ENCODE peak calls at places on chromosomes 6 and 20, in seven cellular contexts. X is prostate gland, Q is HepG2, K is GM23338, B is K562, Y is H1, M is transverse colon. I is an unnamed sample. For H3K4me1, the result is how much of the 10 kb centered on the place peaks cover.

GRCh38 chr6:30480536-30481156 is 8.7 kb upstream of the HLA-E start:
- DNase-seq in Q (no peak), Y (no peak), X (no peak), B (no peak), K (peak), M (no peak), I (no peak)

GRCh38 chr20:63974402-63975200 is 4.8 kb downstream of the SAMD10 start:
- DNase-seq in Y (no peak), Q (no peak), B (no peak), X (peak), M (no peak), K (no peak), I (peak)

GRCh38 chr20:4820833-4821518 is 99.3 kb downstream of the PRND start:
- DNase-seq in B (no peak), K (no peak), Y (no peak), M (no peak), X (no peak), Q (no peak), I (no peak)

GRCh38 chr20:50844430-50845100 is 49.7 kb downstream of the BCAS4 start:
- DNase-seq in Q (peak), M (no peak), B (peak), Y (no peak), X (peak), K (no peak), I (no peak)

GRCh38 chr6:11854418-11855165 is 76.0 kb upstream of the ADTRP start:
- DNase-seq in Y (no peak), B (no peak), M (no peak), X (no peak), K (no peak), Q (no peak), I (no peak)

GRCh38 chr6:16769131-16769985 is 8.1 kb upstream of the ATXN1 start:
- DNase-seq in B (peak), K (peak), Q (peak), X (peak), Y (no peak), M (peak), I (no peak)

GRCh38 chr6:95017922-95018321 is 559.4 kb upstream of the MANEA start:
- DNase-seq in Y (no peak), M (no peak), B (no peak), Q (no peak), X (no peak), K (peak), I (no peak)

GRCh38 chr20:43444107-43444506 is 13.6 kb upstream of the SRSF6 start:
- DNase-seq in Q (no peak), Y (no peak), B (peak), M (no peak), X (no peak), K (no peak), I (no peak)

GRCh38 chr6:1801401-1801800 is 191.7 kb downstream of the FOXC1 start:
- DNase-seq in Y (no peak), X (no peak), Q (no peak), B (no peak), M (no peak), K (no peak), I (no peak)

GRCh38 chr6:43798688-43799444 is 28.9 kb downstream of the VEGFA start:
- DNase-seq in M (peak), B (peak), Y (no peak), X (no peak), Q (peak), K (no peak), I (peak)

GRCh38 chr6:51432481-51432880 is 613.8 kb downstream of the TFAP2B start:
- DNase-seq in K (no peak), Q (no peak), X (no peak), Y (no peak), M (no peak), B (no peak), I (no peak)

GRCh38 chr6:121666809-121667208 is 231.4 kb downstream of the GJA1 start:
- DNase-seq in M (no peak), Q (no peak), K (no peak), X (no peak), B (no peak), Y (no peak), I (no peak)

GRCh38 chr20:55415567-55416142 is 589.7 kb downstream of the CBLN4 start:
- DNase-seq in B (no peak), Q (peak), M (no peak), X (no peak), K (peak), Y (no peak), I (no peak)

GRCh38 chr6:144373195-144373594 is 88.1 kb downstream of the UTRN start:
- DNase-seq in X (no peak), K (no peak), Q (no peak), M (no peak), Y (no peak), B (no peak), I (no peak)

GRCh38 chr6:164106345-164106769 is 691.8 kb downstream of the QKI start:
- DNase-seq in K (peak), B (peak), X (no peak), M (no peak), Q (peak), Y (no peak), I (no peak)

GRCh38 chr6:1604347-1604990 is 5.2 kb upstream of the FOXC1 start:
- DNase-seq in Q (peak), K (peak), M (peak), Y (no peak), B (peak), X (peak), I (no peak)

GRCh38 chr20:47205577-47206123 is 150.8 kb downstream of the ZMYND8 start:
- DNase-seq in M (peak), Y (no peak), K (peak), X (peak), Q (peak), B (peak), I (no peak)

GRCh38 chr20:44686934-44687333 is 28.2 kb upstream of the CCN5 start:
- DNase-seq in Y (no peak), K (no peak), Q (peak), M (no peak), X (no peak), B (no peak), I (no peak)

GRCh38 chr6:113809818-113810217 is 47.3 kb upstream of the MARCKS start:
- DNase-seq in M (no peak), K (no peak), Y (no peak), Q (no peak), B (no peak), X (no peak), I (no peak)

GRCh38 chr20:47099749-47100515 is 205.3 kb downstream of the EYA2 start:
- DNase-seq in K (no peak), M (no peak), X (no peak), B (no peak), Y (no peak), Q (no peak), I (peak)

GRCh38 chr6:25389501-25389900 is 110.3 kb downstream of the CARMIL1 start:
- DNase-seq in X (no peak), M (no peak), Q (no peak), B (no peak), K (no peak), Y (no peak), I (no peak)

GRCh38 chr6:163459536-163459935 is 45.0 kb downstream of the QKI start:
- DNase-seq in X (no peak), M (no peak), B (no peak), Q (no peak), K (no peak), Y (no peak), I (no peak)

GRCh38 chr20:50713677-50714101 is 17.7 kb upstream of the PARD6B start:
- DNase-seq in X (no peak), M (no peak), Y (no peak), B (no peak), Q (no peak), K (peak), I (no peak)

GRCh38 chr6:47630587-47630986 is 67.8 kb upstream of the ADGRF4 start:
- DNase-seq in Y (no peak), B (no peak), K (no peak), M (no peak), Q (no peak), X (no peak), I (no peak)

GRCh38 chr6:114096553-114097172 is 125.7 kb upstream of the HDAC2 start:
- DNase-seq in B (peak), K (peak), Y (no peak), Q (peak), M (no peak), X (no peak), I (no peak)

GRCh38 chr6:39801456-39802251 is 9.5 kb downstream of the DAAM2 start:
- DNase-seq in Y (no peak), X (no peak), M (no peak), Q (peak), B (no peak), K (no peak), I (no peak)

GRCh38 chr6:45801471-45802289 is 214.0 kb downstream of the CLIC5 start:
- DNase-seq in B (no peak), M (no peak), X (no peak), Q (no peak), K (no peak), Y (no peak), I (no peak)

GRCh38 chr6:125363010-125363359 is 61.2 kb upstream of the HDDC2 start:
- DNase-seq in K (peak), B (no peak), Y (peak), M (no peak), Q (peak), X (no peak), I (peak)

GRCh38 chr20:1758765-1759164 is 101.2 kb upstream of the SIRPG start:
- DNase-seq in M (no peak), Q (no peak), K (no peak), B (no peak), X (no peak), Y (no peak), I (no peak)

GRCh38 chr20:49571553-49571835 is 3.6 kb upstream of the PTGIS start:
- DNase-seq in B (no peak), X (no peak), M (no peak), Y (no peak), Q (no peak), K (no peak), I (no peak)

GRCh38 chr20:49575551-49576060 is 7.7 kb upstream of the PTGIS start:
- DNase-seq in B (no peak), K (no peak), Q (no peak), M (no peak), Y (no peak), X (no peak), I (no peak)

GRCh38 chr20:49572857-49573256 is 4.9 kb upstream of the PTGIS start:
- DNase-seq in X (no peak), Y (no peak), B (no peak), M (no peak), K (peak), Q (no peak), I (no peak)

GRCh38 chr20:49570828-49571552 is 3.1 kb upstream of the PTGIS start:
- DNase-seq in Q (no peak), K (no peak), Y (no peak), X (no peak), B (no peak), M (no peak), I (no peak)

DNA sequence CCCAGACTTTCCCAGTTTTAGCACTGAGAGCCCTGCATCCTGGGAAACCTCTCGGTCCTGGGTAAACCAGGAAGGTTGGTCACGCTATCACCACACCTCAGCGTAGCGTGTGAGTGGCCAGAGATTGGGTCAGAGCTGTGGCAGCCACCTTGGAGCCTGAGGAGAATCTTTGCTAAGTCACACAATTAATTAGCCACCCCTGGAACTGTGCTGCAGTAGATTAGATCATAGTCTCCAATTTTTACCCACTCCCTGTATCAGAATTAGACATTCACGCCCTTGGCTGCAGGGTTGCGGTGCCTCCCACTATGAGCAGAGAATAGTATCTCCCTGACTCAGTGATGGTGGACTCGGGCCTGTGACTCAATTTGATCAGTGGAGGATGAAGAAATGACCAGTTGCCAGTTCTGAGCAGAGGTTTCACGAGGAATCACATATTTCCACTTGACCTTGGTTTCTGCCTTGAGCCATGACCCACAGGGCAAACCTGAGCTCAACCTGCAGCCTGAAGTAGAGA is 6.0 kb upstream of the PTGIS start:
- DNase-seq in K (no peak), Y (no peak), X (no peak), B (no peak), Q (no peak), M (no peak), I (no peak)
- H3K27ac ChIP-seq in K (no peak), Y (no peak), X (no peak), B (no peak), Q (no peak), M (peak), I (no peak)

DNA sequence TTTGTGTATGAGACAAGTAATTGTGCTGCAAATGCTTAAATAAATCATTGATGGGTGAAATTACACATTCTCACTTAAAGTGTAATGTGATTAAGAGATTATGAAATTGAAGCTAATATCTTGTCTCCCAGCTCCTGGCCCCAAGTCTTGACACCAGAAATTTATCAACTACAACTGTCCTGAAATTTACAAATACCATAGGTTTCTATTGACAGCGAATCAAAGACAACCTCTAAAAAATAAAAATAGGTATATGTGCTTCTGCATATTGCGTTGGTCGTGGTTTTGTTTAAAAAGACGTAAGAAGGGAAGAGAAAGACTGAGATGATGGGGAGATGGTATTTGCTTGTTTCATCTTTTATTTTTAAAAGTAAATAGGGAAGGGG is 30.5 kb downstream of the TFAP2A start:
- DNase-seq in Y (no peak), X (no peak), Q (no peak), B (no peak), K (no peak), M (no peak), I (no peak)
- TF ChIP-seq POLR2AphosphoS5 in Y (no peak), X (no peak), Q (no peak), B (no peak), K (no peak), M (no peak), I (no peak)

GRCh38 chr6:36605102-36605501 is 10.9 kb downstream of the SRSF3 start:
- DNase-seq in K (no peak), Y (no peak), B (no peak), M (no peak), X (no peak), Q (no peak), I (no peak)
- H3K4me1 ChIP-seq in K (under half), Y (under half), B (under half), M (half or more), X (under half), Q (half or more), I (under half)

GRCh38 chr6:4560225-4561077 is 215.8 kb upstream of the CDYL start:
- DNase-seq in B (no peak), M (no peak), X (no peak), Q (no peak), Y (no peak), K (peak), I (no peak)
- H3K27ac ChIP-seq in B (no peak), M (no peak), X (no peak), Q (no peak), Y (no peak), K (no peak), I (no peak)

DNA sequence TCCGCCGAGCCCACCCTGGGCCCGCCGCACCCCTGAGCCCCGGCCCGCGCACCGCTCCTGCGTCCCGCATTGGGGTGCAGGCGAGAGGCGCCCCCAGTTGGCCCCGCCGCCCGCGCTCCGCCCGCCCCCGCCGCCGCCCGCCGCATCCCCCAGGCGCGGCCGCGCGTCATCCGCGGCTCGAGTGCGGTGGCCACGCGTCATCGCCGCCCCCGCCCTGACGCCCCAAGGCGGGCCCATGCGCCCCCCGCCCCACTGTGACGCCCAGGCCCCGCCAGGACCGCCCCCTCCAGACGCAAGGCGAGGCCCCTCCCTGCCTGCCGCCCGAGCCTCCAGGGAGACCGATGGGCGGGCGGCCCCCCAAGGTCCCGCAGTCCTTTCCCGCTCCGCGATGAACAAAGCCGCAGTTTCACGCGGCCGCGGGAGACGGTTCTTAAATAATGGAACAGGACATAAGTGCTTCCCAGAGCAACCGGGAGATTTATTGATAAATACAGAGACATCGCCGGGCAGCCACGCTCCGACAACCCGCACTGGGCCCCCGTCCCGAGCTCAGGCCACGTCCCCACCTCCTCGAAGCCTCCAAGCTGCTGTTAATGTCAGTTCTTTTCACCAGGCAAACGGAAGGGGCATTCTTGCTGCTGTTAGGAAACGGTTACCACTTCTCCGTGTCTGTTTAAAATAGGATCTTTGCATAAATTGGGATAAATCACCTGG is at the start of gene ANKRD60:
- DNase-seq in B (peak), M (no peak), K (peak), Y (no peak), X (no peak), Q (no peak), I (no peak)
- TF ChIP-seq POLR2AphosphoS5 in B (no peak), M (no peak), K (peak), Y (peak), X (no peak), Q (no peak), I (no peak)

GRCh38 chr6:71406871-71407860 is 118.6 kb downstream of the OGFRL1 start:
- DNase-seq in K (peak), Q (no peak), B (no peak), X (no peak), M (no peak), Y (no peak), I (no peak)
- H3K4me1 ChIP-seq in K (under half), Q (under half), B (under half), X (under half), M (under half), Y (under half), I (under half)

GRCh38 chr6:42404494-42404893 is 47.2 kb downstream of the TRERF1 start:
- DNase-seq in Y (peak), Q (no peak), X (no peak), B (peak), M (peak), K (peak), I (no peak)
- H3K27ac ChIP-seq in Y (no peak), Q (no peak), X (no peak), B (peak), M (peak), K (peak), I (peak)

GRCh38 chr6:149924206-149924932 is 1.4 kb upstream of the RAET1G start:
- DNase-seq in K (no peak), M (no peak), X (no peak), Y (no peak), B (no peak), Q (no peak), I (no peak)

GRCh38 chr6:149924933-149925252 is 2.0 kb upstream of the RAET1G start:
- DNase-seq in Y (no peak), K (no peak), X (no peak), B (no peak), M (no peak), Q (no peak), I (no peak)

GRCh38 chr6:149925253-149925973 is 2.5 kb upstream of the RAET1G start:
- DNase-seq in Y (no peak), Q (no peak), X (no peak), M (peak), B (no peak), K (peak), I (no peak)

GRCh38 chr6:149923327-149923986 is 536 bp upstream of the RAET1G start:
- DNase-seq in K (no peak), B (no peak), Y (no peak), M (no peak), Q (no peak), X (no peak), I (no peak)

GRCh38 chr6:149925974-149926777 is 3.3 kb upstream of the RAET1G start:
- DNase-seq in K (peak), Y (no peak), X (peak), M (peak), B (peak), Q (peak), I (peak)
- TF ChIP-seq POLR2AphosphoS5 in K (no peak), Y (no peak), X (peak), M (no peak), B (no peak), Q (no peak), I (no peak)

GRCh38 chr6:167125950-167126349 is 3.1 kb downstream of the CCR6 start:
- DNase-seq in B (no peak), Q (no peak), X (no peak), M (no peak), K (no peak), Y (no peak), I (no peak)
- H3K4me1 ChIP-seq in B (under half), Q (half or more), X (under half), M (under half), K (under half), Y (under half), I (under half)